ENCODE peak calls at places on chromosomes 16 and 17, in seven cellular contexts. H is fibroblast of lung, Q is K562, Y is GM23338, K is GM23248, A is HCT116, M is hepatocyte. F is an unnamed sample. For H3K4me1, the result is how much of the 10 kb centered on the place peaks cover.

GRCh38 chr16:60655514-60656153 is 1380.6 kb downstream of the CDH8 start:
- DNase-seq in H (no peak), Q (no peak), Y (no peak), K (no peak), A (no peak), M (no peak), F (no peak)

GRCh38 chr16:31508706-31509523 is 724 bp upstream of the RUSF1 start:
- DNase-seq in H (peak), Q (no peak), Y (no peak), K (peak), A (no peak), M (no peak), F (no peak)

GRCh38 chr16:47887496-47887895 is 268.3 kb downstream of the ABCC12 start:
- DNase-seq in H (no peak), Q (no peak), Y (peak), K (peak), A (no peak), M (peak), F (peak)

GRCh38 chr17:81322271-81323082 is 27.4 kb upstream of the SLC38A10 start:
- DNase-seq in H (no peak), Q (peak), Y (peak), K (peak), A (peak), M (no peak), F (no peak)

GRCh38 chr16:85316321-85316919 is 204.1 kb upstream of the CIBAR2 start:
- DNase-seq in H (peak), Q (peak), Y (peak), K (peak), A (peak), M (peak), F (peak)

GRCh38 chr17:57985675-57985974 is 2.4 kb downstream of the VEZF1 start:
- DNase-seq in H (peak), Q (no peak), Y (no peak), K (peak), A (no peak), M (no peak), F (no peak)

GRCh38 chr16:57620316-57621231 is 7.9 kb upstream of the ADGRG1 start:
- DNase-seq in H (no peak), Q (no peak), Y (peak), K (no peak), A (no peak), M (peak), F (no peak)

GRCh38 chr17:80773243-80773991 is 218.2 kb upstream of the CHMP6 start:
- DNase-seq in H (peak), Q (no peak), Y (peak), K (peak), A (no peak), M (no peak), F (peak)

GRCh38 chr17:43380307-43380706 is 18.5 kb upstream of the ARL4D start:
- DNase-seq in H (no peak), Q (no peak), Y (peak), K (no peak), A (no peak), M (no peak), F (no peak)

GRCh38 chr16:56203052-56203451 is 11.8 kb downstream of the GNAO1 start:
- DNase-seq in H (no peak), Q (peak), Y (peak), K (peak), A (peak), M (peak), F (peak)

GRCh38 chr17:77723909-77724875 is 234.3 kb upstream of the TNRC6C start:
- DNase-seq in H (no peak), Q (no peak), Y (no peak), K (no peak), A (no peak), M (no peak), F (no peak)

GRCh38 chr17:47803201-47803600 is 18.4 kb downstream of the OSBPL7 start:
- DNase-seq in H (no peak), Q (no peak), Y (no peak), K (no peak), A (no peak), M (no peak), F (no peak)

GRCh38 chr17:58402047-58402446 is 15.3 kb downstream of the RNF43 start:
- DNase-seq in H (no peak), Q (no peak), Y (no peak), K (peak), A (peak), M (no peak), F (no peak)

GRCh38 chr17:78343099-78343432 is 16.8 kb downstream of the SOCS3 start:
- DNase-seq in H (peak), Q (no peak), Y (peak), K (peak), A (peak), M (peak), F (no peak)

GRCh38 chr16:2498085-2498484 is 15.7 kb upstream of the ATP6V0C start:
- DNase-seq in H (no peak), Q (no peak), Y (no peak), K (no peak), A (no peak), M (no peak), F (no peak)

GRCh38 chr16:55421225-55421624 is 57.8 kb upstream of the MMP2 start:
- DNase-seq in H (no peak), Q (no peak), Y (no peak), K (no peak), A (no peak), M (no peak), F (no peak)

GRCh38 chr17:46053911-46054534 is 55.0 kb downstream of the STH start:
- DNase-seq in H (no peak), Q (no peak), Y (no peak), K (peak), A (no peak), M (no peak), F (no peak)

GRCh38 chr17:77269696-77270681 is 129.2 kb downstream of the SEC14L1 start:
- DNase-seq in H (no peak), Q (no peak), Y (no peak), K (no peak), A (no peak), M (peak), F (no peak)

GRCh38 chr16:55073830-55074229 is 143.2 kb downstream of the IRX5 start:
- DNase-seq in H (no peak), Q (no peak), Y (no peak), K (no peak), A (no peak), M (no peak), F (no peak)

GRCh38 chr17:2214047-2214717 is 89.4 kb downstream of the SMG6 start:
- DNase-seq in H (peak), Q (peak), Y (no peak), K (peak), A (no peak), M (peak), F (peak)

GRCh38 chr16:80433617-80434016 is 107.2 kb upstream of the DYNLRB2 start:
- DNase-seq in H (no peak), Q (no peak), Y (no peak), K (peak), A (no peak), M (no peak), F (no peak)

GRCh38 chr16:83345846-83346245 is 461.9 kb upstream of the HSBP1 start:
- DNase-seq in H (no peak), Q (no peak), Y (peak), K (no peak), A (no peak), M (no peak), F (peak)

GRCh38 chr16:88398874-88399178 is 16.1 kb downstream of the ZNF469 start:
- DNase-seq in H (no peak), Q (no peak), Y (no peak), K (no peak), A (no peak), M (no peak), F (no peak)

GRCh38 chr16:27363797-27364196 is 38.2 kb upstream of the IL21R start:
- DNase-seq in H (no peak), Q (no peak), Y (no peak), K (no peak), A (no peak), M (peak), F (no peak)

GRCh38 chr17:66951605-66951953 is 12.9 kb upstream of the CACNG4 start:
- DNase-seq in H (no peak), Q (no peak), Y (peak), K (no peak), A (no peak), M (peak), F (no peak)

GRCh38 chr17:965311-965989 is 14.1 kb downstream of the NXN start:
- DNase-seq in H (peak), Q (no peak), Y (no peak), K (no peak), A (no peak), M (peak), F (no peak)

GRCh38 chr16:89402962-89403361 is 87.4 kb downstream of the ANKRD11 start:
- DNase-seq in H (no peak), Q (no peak), Y (no peak), K (no peak), A (no peak), M (no peak), F (no peak)

GRCh38 chr16:49838639-49839461 is 17.1 kb downstream of the ZNF423 start:
- DNase-seq in H (no peak), Q (no peak), Y (peak), K (no peak), A (no peak), M (peak), F (peak)

GRCh38 chr17:82457071-82457789 is 1.3 kb upstream of the NARF start:
- DNase-seq in H (no peak), Q (no peak), Y (no peak), K (no peak), A (no peak), M (no peak), F (no peak)

GRCh38 chr16:82761236-82761635 is 134.5 kb downstream of the CDH13 start:
- DNase-seq in H (peak), Q (no peak), Y (no peak), K (peak), A (no peak), M (no peak), F (no peak)

GRCh38 chr16:79272141-79272577 is 328.4 kb downstream of the MAF start:
- DNase-seq in H (no peak), Q (no peak), Y (no peak), K (no peak), A (no peak), M (no peak), F (no peak)

GRCh38 chr16:2512920-2513404 is 790 bp upstream of the ATP6V0C start:
- DNase-seq in H (no peak), Q (peak), Y (peak), K (no peak), A (no peak), M (no peak), F (peak)

GRCh38 chr17:65171753-65172152 is 34.6 kb downstream of the RGS9 start:
- DNase-seq in H (no peak), Q (no peak), Y (no peak), K (no peak), A (no peak), M (no peak), F (no peak)

DNA sequence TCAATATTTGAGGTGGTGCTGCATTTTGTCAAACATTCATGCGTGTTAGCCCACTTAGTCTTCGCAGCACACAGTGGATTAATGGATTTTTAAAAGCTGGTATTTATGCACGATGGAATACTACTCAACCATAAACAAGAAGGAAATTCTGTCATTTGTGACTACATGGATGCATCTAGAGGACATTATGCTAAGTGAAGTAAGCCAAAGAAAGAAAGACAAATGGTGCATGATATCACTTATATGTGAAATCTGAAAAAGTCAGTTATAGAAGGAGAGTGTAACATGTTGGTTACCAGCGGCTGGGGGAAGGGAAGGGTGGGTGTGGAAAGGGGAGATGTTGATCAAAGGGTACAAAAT is 23.0 kb downstream of the HMOX2 start:
- DNase-seq in H (no peak), Q (no peak), Y (no peak), K (no peak), A (no peak), M (no peak), F (no peak)
- H3K4me2 ChIP-seq in H (no peak), Q (no peak), Y (no peak), K (no peak), A (peak), M (no peak), F (no peak)

DNA sequence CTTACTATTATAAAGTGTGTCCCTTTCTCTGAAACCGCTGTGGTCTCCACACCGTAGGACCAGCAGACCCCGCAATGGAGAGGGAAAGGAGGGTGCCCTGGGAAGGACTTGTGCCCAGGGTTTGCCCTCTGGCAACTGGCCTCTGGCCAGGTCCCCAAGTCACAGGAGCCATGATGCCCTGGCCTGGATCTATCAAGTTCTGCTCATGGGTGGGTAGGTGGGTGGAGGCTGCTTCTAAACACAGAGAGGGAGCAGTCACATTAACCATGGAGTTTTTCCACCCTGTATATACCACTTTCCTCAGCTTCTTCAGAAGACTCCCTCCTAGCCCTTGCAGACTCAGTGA is 9.4 kb upstream of the NEUROD2 start:
- DNase-seq in H (no peak), Q (no peak), Y (no peak), K (no peak), A (no peak), M (no peak), F (no peak)
- H3K4me3 ChIP-seq in H (peak), Q (no peak), Y (peak), K (no peak), A (no peak), M (no peak), F (no peak)

DNA sequence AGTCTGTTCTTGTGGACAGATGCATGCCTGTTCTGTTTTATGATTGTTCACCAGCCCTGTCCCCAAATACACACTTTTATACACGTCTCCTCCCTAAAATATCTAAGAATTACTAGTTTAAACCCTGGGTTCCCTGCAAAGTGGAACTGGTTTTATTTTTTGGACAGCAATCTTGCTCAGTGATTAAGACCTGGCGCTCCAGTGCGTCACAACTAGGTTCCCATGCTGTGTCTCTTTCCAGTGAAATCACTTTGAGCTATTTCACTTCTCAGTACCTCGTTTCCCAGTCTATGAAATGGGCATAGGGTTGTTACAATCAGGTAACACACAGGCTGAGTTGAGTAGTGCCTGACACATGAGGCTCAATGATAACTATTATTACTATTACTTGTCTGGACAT is 1.1 kb downstream of the CEP20 start:
- DNase-seq in H (no peak), Q (no peak), Y (no peak), K (peak), A (no peak), M (no peak), F (no peak)
- H3K4me1 ChIP-seq in H (under half), Q (under half), Y (under half), K (under half), A (under half), M (under half), F (under half)

DNA sequence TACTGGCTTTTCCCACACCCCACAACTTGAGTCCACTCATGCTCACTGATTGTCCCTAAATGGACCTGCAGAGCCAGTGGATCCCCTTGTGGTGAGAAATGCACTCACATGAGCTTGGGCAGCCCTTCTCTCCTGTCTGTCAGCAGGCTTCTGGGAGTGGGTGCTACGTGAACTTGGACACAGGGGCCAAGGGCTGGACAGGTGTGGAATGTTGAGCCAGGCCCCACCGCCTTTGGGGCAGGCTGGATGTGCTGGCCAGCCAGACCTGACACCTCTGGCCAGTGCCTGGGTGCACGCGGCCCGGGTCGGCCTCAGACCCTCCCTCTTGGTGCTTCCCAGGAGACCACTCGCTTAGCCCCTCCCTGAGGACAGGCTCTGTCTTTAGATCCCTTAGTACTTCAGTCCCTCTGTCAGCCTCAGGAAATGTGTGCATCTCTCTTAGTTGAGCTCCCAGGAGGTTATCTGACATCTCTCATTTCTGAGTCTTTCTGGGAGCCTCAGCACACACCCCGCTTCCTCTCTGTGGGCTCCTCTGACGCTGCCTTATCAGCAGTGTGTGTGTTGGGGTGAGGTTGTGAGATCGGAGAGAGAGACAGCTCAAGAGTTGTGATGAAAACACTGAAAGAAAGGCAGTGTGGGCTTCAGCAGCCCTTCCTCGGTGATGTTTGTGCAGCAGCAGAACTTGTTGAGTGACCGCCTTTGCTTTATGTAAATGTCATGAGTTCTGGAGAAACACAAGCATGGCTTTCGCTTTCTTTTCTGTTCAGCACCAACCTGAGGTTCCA is 117.0 kb downstream of the RAB11FIP4 start:
- DNase-seq in H (no peak), Q (no peak), Y (peak), K (peak), A (no peak), M (no peak), F (peak)
- H3K4me2 ChIP-seq in H (no peak), Q (peak), Y (no peak), K (no peak), A (no peak), M (peak), F (no peak)

GRCh38 chr17:75504347-75505151 is 10.8 kb downstream of the CASKIN2 start:
- DNase-seq in H (no peak), Q (peak), Y (peak), K (peak), A (no peak), M (peak), F (peak)

GRCh38 chr17:75503976-75504346 is 11.4 kb downstream of the CASKIN2 start:
- DNase-seq in H (no peak), Q (no peak), Y (no peak), K (no peak), A (no peak), M (no peak), F (no peak)

GRCh38 chr17:75505640-75506039 is 9.7 kb downstream of the CASKIN2 start:
- DNase-seq in H (no peak), Q (no peak), Y (no peak), K (no peak), A (no peak), M (no peak), F (no peak)

GRCh38 chr17:75506134-75506533 is 9.2 kb downstream of the CASKIN2 start:
- DNase-seq in H (no peak), Q (no peak), Y (no peak), K (no peak), A (no peak), M (no peak), F (no peak)

GRCh38 chr17:75505152-75505409 is 10.3 kb downstream of the CASKIN2 start:
- DNase-seq in H (no peak), Q (no peak), Y (no peak), K (no peak), A (no peak), M (no peak), F (no peak)
- H3K4me3 ChIP-seq in H (no peak), Q (no peak), Y (no peak), K (no peak), A (no peak), M (no peak), F (no peak)

GRCh38 chr17:42180922-42181850 is at the start of gene KCNH4:
- DNase-seq in H (peak), Q (peak), Y (peak), K (peak), A (peak), M (peak), F (peak)
- H3K4me1 ChIP-seq in H (under half), Q (half or more), Y (under half), K (under half), A (under half), M (under half), F (under half)

DNA sequence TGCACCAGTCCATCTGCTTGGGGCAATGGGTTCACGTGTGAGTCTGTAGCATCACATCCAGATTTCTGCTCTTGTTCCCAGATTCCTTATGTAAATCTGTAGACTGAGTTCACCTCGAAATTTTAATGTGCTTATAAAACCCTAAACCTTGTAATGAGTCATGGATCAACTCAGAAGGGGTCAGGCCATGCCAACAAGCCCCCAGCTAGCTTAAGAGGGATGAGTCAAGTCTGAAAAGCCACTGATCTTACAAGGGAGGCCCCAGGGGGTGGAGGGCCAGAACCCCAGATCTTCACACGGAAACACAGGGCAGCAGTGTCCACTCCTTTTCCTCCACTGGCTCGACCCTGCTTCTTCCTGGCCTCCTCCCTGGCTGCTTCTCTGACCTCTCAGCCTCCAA is 399.1 kb upstream of the CDH5 start:
- DNase-seq in H (no peak), Q (no peak), Y (no peak), K (peak), A (no peak), M (no peak), F (no peak)
- H3K4me2 ChIP-seq in H (no peak), Q (no peak), Y (no peak), K (no peak), A (no peak), M (no peak), F (no peak)